ENCODE peak calls at places on chromosomes 6 and 20, in eight cellular contexts. W is NCI-H2081; V is activated T-helper 1 cell treated with anti-CD3 and anti-CD28 coated beads, Interleukin-12 subunit alpha, Interleukin-12 subunit beta, Interleukin-2, Interleukin-4 antibody, amounts not matched to agents 30 ng/mL and 10 ng/mL and 1 ng/mL, durations not matched to agents 14 hours and 24 hours and 36 hours; O is HEK293T; X is lower lobe of right lung; S is naive B cell; G is stimulated activated CD8-positive, alpha-beta memory T cell treated with anti-CD3 and anti-CD28 coated beads, Interleukin-2, amount 100 ng/mL, for 48 hours; T is HCEC 1CT. L is an unnamed sample.
A peak's percentile ranks its signal among the peaks of the same experiment; 100 is the strongest.

GRCh38 chr20:11676618-11677289 is 240.9 kb upstream of the BTBD3 start:
- DNase-seq in T (peak; percentile 51), S (no peak), O (peak; percentile 66), X (no peak), W (peak; percentile 26), G (peak; percentile 8), V (no peak), L (peak; percentile 76)

GRCh38 chr6:137332637-137333228 is 113.5 kb upstream of the IFNGR1 start:
- DNase-seq in V (no peak), T (no peak), X (no peak), S (no peak), W (no peak), G (no peak), O (no peak), L (no peak)

GRCh38 chr20:46308258-46309157 is at the start of gene CDH22:
- DNase-seq in S (no peak), V (no peak), W (peak; percentile 60), T (peak; percentile 3), G (no peak), X (peak; percentile 56), O (peak; percentile 83), L (peak; percentile 67)

GRCh38 chr6:142893088-142893487 is 51.9 kb downstream of the HIVEP2 start:
- DNase-seq in W (no peak), S (no peak), G (no peak), X (no peak), T (peak; percentile 55), V (no peak), O (no peak), L (no peak)

GRCh38 chr20:43191946-43192847 is 2.5 kb upstream of the PTPRT start:
- DNase-seq in S (no peak), X (no peak), T (no peak), G (no peak), O (peak; percentile 48), V (no peak), W (no peak), L (peak; percentile 20)

GRCh38 chr6:81265106-81265505 is 487.4 kb downstream of the TENT5A start:
- DNase-seq in V (no peak), T (peak; percentile 76), O (no peak), W (no peak), S (no peak), G (no peak), X (no peak), L (no peak)

GRCh38 chr6:56349196-56349595 is 101.8 kb upstream of the COL21A1 start:
- DNase-seq in O (no peak), S (no peak), T (peak; percentile 43), W (no peak), V (no peak), X (no peak), G (no peak), L (no peak)

GRCh38 chr20:64036346-64037198 is 590 bp downstream of the C20orf204 start:
- DNase-seq in W (no peak), V (no peak), O (no peak), T (no peak), G (no peak), X (no peak), S (no peak), L (no peak)

GRCh38 chr20:20849126-20849525 is 136.7 kb upstream of the RALGAPA2 start:
- DNase-seq in T (no peak), O (no peak), V (no peak), S (no peak), W (no peak), G (no peak), X (no peak), L (no peak)

GRCh38 chr6:50847890-50848594 is 29.4 kb downstream of the TFAP2B start:
- DNase-seq in X (no peak), S (no peak), G (no peak), V (no peak), T (no peak), W (no peak), O (no peak), L (no peak)

GRCh38 chr6:116385462-116385807 is 14.7 kb downstream of the DSE start:
- DNase-seq in O (no peak), X (no peak), T (peak; percentile 79), G (no peak), S (no peak), V (no peak), W (no peak), L (no peak)

GRCh38 chr20:3041818-3042504 is 1.5 kb upstream of the GNRH2 start:
- DNase-seq in G (no peak), O (no peak), X (no peak), T (no peak), V (no peak), S (no peak), W (peak; percentile 64), L (no peak)

GRCh38 chr6:106159531-106159940 is 73.4 kb downstream of the PRDM1 start:
- DNase-seq in W (no peak), O (no peak), V (no peak), X (no peak), G (no peak), T (peak; percentile 94), S (no peak), L (no peak)

GRCh38 chr20:41408131-41408789 is 41.6 kb upstream of the EMILIN3 start:
- DNase-seq in S (no peak), O (no peak), V (peak; percentile 11), W (peak; percentile 19), T (no peak), G (no peak), X (no peak), L (no peak)

GRCh38 chr6:2793491-2794151 is 28.4 kb downstream of the WRNIP1 start:
- DNase-seq in G (no peak), O (no peak), W (peak; percentile 22), S (peak; percentile 8), T (no peak), V (peak; percentile 37), X (peak; percentile 79), L (no peak)

GRCh38 chr6:93413190-93413589 is 6.2 kb downstream of the EPHA7 start:
- DNase-seq in W (no peak), T (no peak), O (no peak), S (no peak), G (no peak), V (no peak), X (no peak), L (no peak)

GRCh38 chr20:33729101-33729500 is 2.7 kb upstream of the ZNF341 start:
- DNase-seq in G (no peak), X (no peak), T (no peak), W (no peak), O (no peak), S (no peak), V (no peak), L (no peak)

GRCh38 chr20:49297605-49298530 is 20.0 kb upstream of the ZNFX1 start:
- DNase-seq in T (no peak), O (no peak), V (no peak), G (no peak), S (no peak), X (peak; percentile 53), W (no peak), L (no peak)

L was measured in NCI-H146.